ENCODE peak calls at places on chromosomes 12 and 14, in five cellular contexts. I is ovary, F is adrenal gland, T is IMR-90, C is suprapubic skin. B is an unnamed sample.

GRCh38 chr12:67996347-67996746 is 7.1 kb downstream of the IFNG-AS1 start:
- DNase-seq in I (no peak), F (no peak), T (no peak), C (no peak), B (no peak)

GRCh38 chr12:71840226-71840847 is 778 bp downstream of the TBC1D15 start:
- DNase-seq in I (no peak), F (no peak), T (peak; percentile 88), C (no peak), B (no peak)

GRCh38 chr12:49748306-49748705 is 6.9 kb downstream of the TMBIM6 start:
- DNase-seq in I (no peak), F (no peak), T (peak; percentile 42), C (no peak), B (no peak)

GRCh38 chr12:103632554-103633216 is 45.6 kb downstream of the STAB2 start:
- DNase-seq in I (no peak), F (peak; percentile 77), T (peak; percentile 33), C (peak; percentile 78), B (peak; percentile 79)

GRCh38 chr14:89773644-89774316 is 180.8 kb downstream of the EFCAB11 start:
- DNase-seq in I (no peak), F (peak; percentile 44), T (peak; percentile 47), C (no peak), B (peak; percentile 52)

GRCh38 chr14:52706286-52706685 is 714 bp upstream of the PSMC6 start:
- DNase-seq in I (no peak), F (no peak), T (peak; percentile 10), C (no peak), B (no peak)

GRCh38 chr12:54033106-54033979 is 493 bp downstream of the HOXC5 start:
- DNase-seq in I (peak; percentile 73), F (no peak), T (no peak), C (peak; percentile 84), B (peak; percentile 74)

GRCh38 chr14:26187996-26188605 is 409.7 kb downstream of the NOVA1 start:
- DNase-seq in I (no peak), F (no peak), T (no peak), C (no peak), B (no peak)

GRCh38 chr12:103780992-103781391 is 60.0 kb downstream of the NT5DC3 start:
- DNase-seq in I (no peak), F (no peak), T (no peak), C (no peak), B (no peak)

GRCh38 chr12:22481557-22482104 is 62.7 kb downstream of the C2CD5 start:
- DNase-seq in I (no peak), F (no peak), T (no peak), C (no peak), B (no peak)

GRCh38 chr12:82398883-82399282 is 40.6 kb downstream of the METTL25 start:
- DNase-seq in I (no peak), F (no peak), T (no peak), C (no peak), B (no peak)

GRCh38 chr12:65464930-65465329 is 186.4 kb downstream of the MSRB3 start:
- DNase-seq in I (no peak), F (no peak), T (peak; percentile 96), C (no peak), B (peak; percentile 5)

GRCh38 chr14:91835920-91836843 is 31.2 kb downstream of the TC2N start:
- DNase-seq in I (peak; percentile 52), F (peak; percentile 84), T (no peak), C (peak; percentile 96), B (no peak)

GRCh38 chr14:61213116-61213720 is 67.9 kb downstream of the TMEM30B start:
- DNase-seq in I (no peak), F (no peak), T (peak; percentile 49), C (no peak), B (peak; percentile 9)

GRCh38 chr12:120757226-120757742 is 31.7 kb downstream of the ACADS start:
- DNase-seq in I (no peak), F (no peak), T (no peak), C (no peak), B (no peak)

GRCh38 chr14:53020193-53020932 is 69.5 kb upstream of the FERMT2 start:
- DNase-seq in I (no peak), F (no peak), T (no peak), C (no peak), B (no peak)

GRCh38 chr12:124829008-124829707 is 34.5 kb downstream of the SCARB1 start:
- DNase-seq in I (no peak), F (peak; percentile 90), T (peak; percentile 85), C (no peak), B (peak; percentile 75)

GRCh38 chr12:31959701-31960391 is 631 bp downstream of the RESF1 start:
- DNase-seq in I (peak; percentile 71), F (peak; percentile 63), T (peak; percentile 61), C (peak; percentile 84), B (peak; percentile 36)

GRCh38 chr14:76257111-76257803 is 105.5 kb downstream of the GPATCH2L start:
- DNase-seq in I (no peak), F (no peak), T (no peak), C (no peak), B (no peak)

GRCh38 chr14:105283899-105284298 is 16.9 kb downstream of the BRF1 start:
- DNase-seq in I (no peak), F (no peak), T (no peak), C (no peak), B (no peak)

GRCh38 chr14:104794641-104795467 is 694 bp downstream of the AKT1 start:
- DNase-seq in I (peak; percentile 61), F (no peak), T (peak; percentile 19), C (no peak), B (peak; percentile 82)

GRCh38 chr12:124517260-124518050 is 50.0 kb downstream of the NCOR2 start:
- DNase-seq in I (peak; percentile 75), F (peak; percentile 84), T (peak; percentile 38), C (peak; percentile 91), B (no peak)

GRCh38 chr12:14211829-14212455 is 153.5 kb upstream of the ATF7IP start:
- DNase-seq in I (no peak), F (no peak), T (no peak), C (no peak), B (no peak)

GRCh38 chr12:54231236-54231635 is 42.5 kb upstream of the SMUG1 start:
- DNase-seq in I (no peak), F (no peak), T (no peak), C (no peak), B (no peak)

GRCh38 chr14:77053046-77053841 is 24.7 kb upstream of the IRF2BPL start:
- DNase-seq in I (peak; percentile 86), F (peak; percentile 75), T (peak; percentile 76), C (no peak), B (no peak)

GRCh38 chr14:68247867-68248266 is 428.3 kb downstream of the RAD51B start:
- DNase-seq in I (no peak), F (peak; percentile 36), T (peak; percentile 27), C (no peak), B (no peak)

GRCh38 chr14:32044454-32044853 is 32.6 kb upstream of the ARHGAP5 start:
- DNase-seq in I (no peak), F (no peak), T (no peak), C (no peak), B (no peak)

GRCh38 chr14:95157987-95158712 is 821 bp upstream of the DICER1 start:
- DNase-seq in I (peak; percentile 27), F (no peak), T (no peak), C (no peak), B (no peak)

GRCh38 chr14:24078146-24078545 is 6.8 kb downstream of the CPNE6 start:
- DNase-seq in I (no peak), F (no peak), T (no peak), C (no peak), B (no peak)

GRCh38 chr12:124754491-124754890 is 109.2 kb downstream of the SCARB1 start:
- DNase-seq in I (no peak), F (no peak), T (no peak), C (no peak), B (no peak)

GRCh38 chr14:91228112-91229004 is 16.1 kb downstream of the GPR68 start:
- DNase-seq in I (no peak), F (no peak), T (peak; percentile 84), C (no peak), B (no peak)

GRCh38 chr14:100467046-100467750 is 120.0 kb downstream of the BEGAIN start:
- DNase-seq in I (no peak), F (no peak), T (no peak), C (no peak), B (no peak)

GRCh38 chr12:89525824-89526770 is at the start of gene POC1B:
- DNase-seq in I (peak; percentile 80), F (peak; percentile 73), T (peak; percentile 77), C (peak; percentile 86), B (peak; percentile 74)
- TF ChIP-seq POLR2A in I (peak; percentile 39), F (peak; percentile 50), T (no peak), C (no peak), B (no peak)

GRCh38 chr12:6458281-6459003 is 6.6 kb downstream of the TAPBPL start:
- DNase-seq in I (no peak), F (no peak), T (no peak), C (no peak), B (no peak)
- TF ChIP-seq POLR2A in I (no peak), F (no peak), T (no peak), C (no peak), B (no peak)

DNA sequence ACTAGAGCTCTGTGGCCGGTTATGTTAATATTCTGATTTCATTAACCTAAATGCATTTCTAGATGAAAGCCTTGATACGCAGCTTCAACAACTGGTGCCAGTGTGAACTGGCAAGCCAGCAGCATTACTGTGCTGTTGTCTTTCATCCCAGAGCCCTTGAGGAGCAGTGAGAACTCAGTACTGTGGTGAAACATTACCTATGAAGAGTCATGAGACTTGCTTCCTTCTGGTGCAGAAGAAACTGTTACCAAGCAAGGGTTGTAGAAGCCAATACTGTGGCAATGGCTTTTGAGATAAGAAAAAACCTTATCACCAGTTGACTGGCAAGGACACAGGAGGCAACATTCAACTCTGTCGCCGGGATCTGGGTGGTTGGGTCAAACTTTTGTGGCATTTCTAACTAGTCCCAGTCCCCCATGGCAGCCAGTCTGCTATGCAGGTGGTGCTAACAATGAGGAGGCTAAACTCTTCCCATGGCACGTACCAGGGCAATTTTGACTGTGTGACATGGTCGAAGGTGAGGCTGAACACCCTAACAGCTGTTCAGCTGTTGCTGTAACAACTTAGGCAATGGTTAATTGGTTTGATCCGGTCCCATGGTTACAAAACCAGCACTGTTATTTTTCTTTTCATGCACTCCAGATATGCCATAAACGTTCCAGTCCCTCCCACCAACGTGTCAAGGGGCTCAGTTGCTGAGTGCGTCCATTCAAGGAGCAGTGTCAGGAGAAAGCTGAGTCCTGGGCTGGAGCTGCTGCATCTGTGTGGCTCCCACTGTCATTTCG is 12.6 kb upstream of the LGALS3 start:
- DNase-seq in I (no peak), F (no peak), T (no peak), C (no peak), B (no peak)
- TF ChIP-seq POLR2A in I (no peak), F (no peak), T (no peak), C (no peak), B (no peak)

DNA sequence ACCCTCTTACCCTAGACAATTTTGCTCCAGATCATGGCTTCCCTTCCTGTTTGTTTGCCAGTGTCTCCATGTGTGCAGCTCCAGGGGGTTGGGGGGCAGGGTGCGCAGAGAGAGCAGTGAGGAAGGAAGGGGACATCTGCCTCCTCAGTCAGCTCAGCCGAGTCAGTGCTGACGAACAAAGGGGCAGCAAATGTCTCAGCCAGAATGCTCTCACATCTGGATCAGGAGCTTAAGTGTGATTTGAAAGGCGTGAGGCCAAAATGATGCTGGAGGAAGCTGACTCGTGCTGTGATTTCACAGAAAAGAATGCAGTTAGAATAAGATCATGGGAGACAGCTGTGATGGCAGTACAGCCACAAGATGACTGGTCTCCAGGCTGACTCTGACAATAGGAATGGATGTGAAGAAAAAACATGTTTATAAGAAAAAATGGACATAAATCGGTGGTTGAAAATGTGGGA is 27.1 kb upstream of the CDK17 start:
- DNase-seq in I (peak; percentile 20), F (peak; percentile 35), T (peak; percentile 100), C (peak; percentile 82), B (peak; percentile 51)
- TF ChIP-seq POLR2A in I (no peak), F (no peak), T (peak; percentile 88), C (no peak), B (no peak)

GRCh38 chr12:132908145-132909029 is 21.0 kb upstream of the CHFR start:
- DNase-seq in I (peak; percentile 96), F (peak; percentile 94), T (peak; percentile 94), C (peak; percentile 97), B (no peak)
- TF ChIP-seq POLR2A in I (peak; percentile 65), F (peak; percentile 27), T (no peak), C (no peak), B (no peak)

B was measured in H54.